ENCODE peak calls at places on chromosomes 4 and X, in six cellular contexts. One of them, this sample, is unnamed.

GRCh38 chrX:70313503-70313902 is 23.6 kb downstream of the KIF4A start:
- DNase-seq in SK-N-SH: no peak
- DNase-seq in heart left ventricle: no peak
- DNase-seq in PC-3: peak; percentile 3
- DNase-seq in BE2C: no peak
- DNase-seq in fibroblast of lung: peak; percentile 9
- DNase-seq in this sample: no peak

GRCh38 chrX:20664774-20665173 is 398.1 kb upstream of the RPS6KA3 start:
- DNase-seq in heart left ventricle: no peak
- DNase-seq in PC-3: no peak
- DNase-seq in BE2C: no peak
- DNase-seq in fibroblast of lung: no peak
- DNase-seq in SK-N-SH: no peak
- DNase-seq in this sample: no peak

GRCh38 chrX:11111947-11112346 is 815 bp downstream of the HCCS start:
- DNase-seq in PC-3: no peak
- DNase-seq in fibroblast of lung: no peak
- DNase-seq in SK-N-SH: no peak
- DNase-seq in heart left ventricle: no peak
- DNase-seq in BE2C: no peak
- DNase-seq in this sample: no peak

GRCh38 chr4:95857761-95858160 is 17.9 kb downstream of the PDHA2 start:
- DNase-seq in SK-N-SH: no peak
- DNase-seq in heart left ventricle: no peak
- DNase-seq in BE2C: no peak
- DNase-seq in PC-3: peak; percentile 54
- DNase-seq in fibroblast of lung: no peak
- DNase-seq in this sample: no peak

GRCh38 chrX:66676990-66677389 is 38.1 kb upstream of the EDA2R start:
- DNase-seq in SK-N-SH: no peak
- DNase-seq in heart left ventricle: no peak
- DNase-seq in fibroblast of lung: peak; percentile 18
- DNase-seq in PC-3: no peak
- DNase-seq in BE2C: no peak
- DNase-seq in this sample: no peak

GRCh38 chrX:2135421-2135820 is 365.4 kb downstream of the DHRSX start:
- DNase-seq in SK-N-SH: no peak
- DNase-seq in fibroblast of lung: no peak
- DNase-seq in BE2C: no peak
- DNase-seq in PC-3: no peak
- DNase-seq in heart left ventricle: no peak
- DNase-seq in this sample: no peak

GRCh38 chr4:26058537-26058936 is 144.5 kb downstream of the SMIM20 start:
- DNase-seq in PC-3: no peak
- DNase-seq in BE2C: no peak
- DNase-seq in SK-N-SH: peak; percentile 69
- DNase-seq in heart left ventricle: no peak
- DNase-seq in fibroblast of lung: peak; percentile 37
- DNase-seq in this sample: no peak

GRCh38 chr4:170025523-170026252 is 507 bp downstream of the MFAP3L start:
- DNase-seq in SK-N-SH: peak; percentile 70
- DNase-seq in BE2C: no peak
- DNase-seq in PC-3: no peak
- DNase-seq in fibroblast of lung: peak; percentile 15
- DNase-seq in heart left ventricle: no peak
- DNase-seq in this sample: no peak

GRCh38 chr4:1411436-1412375 is 5.5 kb upstream of the NKX1-1 start:
- DNase-seq in SK-N-SH: peak; percentile 44
- DNase-seq in heart left ventricle: no peak
- DNase-seq in fibroblast of lung: no peak
- DNase-seq in PC-3: no peak
- DNase-seq in BE2C: no peak
- DNase-seq in this sample: no peak

GRCh38 chr4:6281436-6282144 is 11.9 kb downstream of the WFS1 start:
- DNase-seq in SK-N-SH: no peak
- DNase-seq in heart left ventricle: peak; percentile 85
- DNase-seq in PC-3: no peak
- DNase-seq in fibroblast of lung: no peak
- DNase-seq in BE2C: no peak
- DNase-seq in this sample: no peak

GRCh38 chr4:26916195-26916594 is 55.6 kb downstream of the STIM2 start:
- DNase-seq in SK-N-SH: peak; percentile 34
- DNase-seq in fibroblast of lung: no peak
- DNase-seq in heart left ventricle: no peak
- DNase-seq in BE2C: peak; percentile 66
- DNase-seq in PC-3: no peak
- DNase-seq in this sample: no peak

GRCh38 chr4:104589264-104589868 is 94.7 kb upstream of the CXXC4 start:
- DNase-seq in PC-3: no peak
- DNase-seq in fibroblast of lung: peak; percentile 13
- DNase-seq in SK-N-SH: no peak
- DNase-seq in heart left ventricle: no peak
- DNase-seq in BE2C: no peak
- DNase-seq in this sample: no peak

GRCh38 chr4:147019061-147019460 is 73.4 kb upstream of the TTC29 start:
- DNase-seq in fibroblast of lung: peak; percentile 72
- DNase-seq in heart left ventricle: peak; percentile 55
- DNase-seq in SK-N-SH: peak; percentile 34
- DNase-seq in BE2C: peak; percentile 82
- DNase-seq in PC-3: peak; percentile 72
- DNase-seq in this sample: no peak

GRCh38 chr4:10296730-10297129 is 160.5 kb downstream of the ZNF518B start:
- DNase-seq in PC-3: no peak
- DNase-seq in SK-N-SH: no peak
- DNase-seq in BE2C: no peak
- DNase-seq in fibroblast of lung: no peak
- DNase-seq in heart left ventricle: no peak
- DNase-seq in this sample: no peak

GRCh38 chr4:117135634-117136354 is 50.4 kb upstream of the TRAM1L1 start:
- DNase-seq in heart left ventricle: no peak
- DNase-seq in PC-3: peak; percentile 42
- DNase-seq in SK-N-SH: no peak
- DNase-seq in fibroblast of lung: no peak
- DNase-seq in BE2C: no peak
- DNase-seq in this sample: no peak

GRCh38 chrX:3295731-3296130 is 50.7 kb downstream of the MXRA5 start:
- DNase-seq in SK-N-SH: peak; percentile 25
- DNase-seq in PC-3: peak; percentile 15
- DNase-seq in heart left ventricle: no peak
- DNase-seq in fibroblast of lung: no peak
- DNase-seq in BE2C: peak; percentile 5
- DNase-seq in this sample: peak; percentile 11

GRCh38 chr4:124334119-124334518 is 378.4 kb downstream of the ANKRD50 start:
- DNase-seq in SK-N-SH: peak; percentile 42
- DNase-seq in heart left ventricle: no peak
- DNase-seq in BE2C: peak; percentile 43
- DNase-seq in fibroblast of lung: peak; percentile 94
- DNase-seq in PC-3: peak; percentile 83
- DNase-seq in this sample: peak; percentile 43

GRCh38 chr4:152408514-152409327 is 127.2 kb downstream of the FBXW7 start:
- DNase-seq in BE2C: no peak
- DNase-seq in heart left ventricle: no peak
- DNase-seq in PC-3: peak; percentile 55
- DNase-seq in SK-N-SH: peak; percentile 8
- DNase-seq in fibroblast of lung: peak; percentile 45
- DNase-seq in this sample: no peak

GRCh38 chrX:12701625-12702024 is 89.6 kb upstream of the PRPS2 start:
- DNase-seq in BE2C: peak; percentile 58
- DNase-seq in fibroblast of lung: peak; percentile 57
- DNase-seq in SK-N-SH: peak; percentile 50
- DNase-seq in heart left ventricle: peak; percentile 40
- DNase-seq in PC-3: peak; percentile 84
- DNase-seq in this sample: peak; percentile 25

GRCh38 chrX:12970691-12971202 is 4.2 kb upstream of the TMSB4X start:
- DNase-seq in BE2C: no peak
- DNase-seq in PC-3: peak; percentile 39
- DNase-seq in heart left ventricle: no peak
- DNase-seq in SK-N-SH: no peak
- DNase-seq in fibroblast of lung: peak; percentile 71
- DNase-seq in this sample: no peak

GRCh38 chrX:1051421-1051820 is 161.0 kb downstream of the CRLF2 start:
- DNase-seq in fibroblast of lung: no peak
- DNase-seq in PC-3: no peak
- DNase-seq in SK-N-SH: no peak
- DNase-seq in heart left ventricle: no peak
- DNase-seq in BE2C: no peak
- DNase-seq in this sample: no peak

GRCh38 chr4:177961709-177962380 is 519.6 kb upstream of the AGA start:
- DNase-seq in heart left ventricle: no peak
- DNase-seq in BE2C: no peak
- DNase-seq in SK-N-SH: no peak
- DNase-seq in PC-3: no peak
- DNase-seq in fibroblast of lung: no peak
- DNase-seq in this sample: no peak

GRCh38 chr4:23855912-23856605 is 33.8 kb downstream of the PPARGC1A start:
- DNase-seq in PC-3: no peak
- DNase-seq in heart left ventricle: no peak
- DNase-seq in fibroblast of lung: peak; percentile 79
- DNase-seq in BE2C: no peak
- DNase-seq in SK-N-SH: no peak
- DNase-seq in this sample: no peak

GRCh38 chrX:45888518-45888917 is 656.7 kb downstream of the ZNF674 start:
- DNase-seq in heart left ventricle: no peak
- DNase-seq in SK-N-SH: no peak
- DNase-seq in PC-3: no peak
- DNase-seq in fibroblast of lung: no peak
- DNase-seq in BE2C: no peak
- DNase-seq in this sample: no peak

GRCh38 chr4:173998471-173999144 is 284.9 kb downstream of the FBXO8 start:
- DNase-seq in heart left ventricle: no peak
- DNase-seq in BE2C: no peak
- DNase-seq in fibroblast of lung: no peak
- DNase-seq in SK-N-SH: no peak
- DNase-seq in PC-3: no peak
- DNase-seq in this sample: no peak

GRCh38 chr4:164783966-164784365 is 30.0 kb downstream of the SMIM31 start:
- DNase-seq in fibroblast of lung: no peak
- DNase-seq in PC-3: no peak
- DNase-seq in heart left ventricle: no peak
- DNase-seq in BE2C: no peak
- DNase-seq in SK-N-SH: no peak
- DNase-seq in this sample: no peak
- H3K4me3 ChIP-seq in fibroblast of lung: no peak overlapping the region
- H3K4me3 ChIP-seq in PC-3: no peak overlapping the region
- H3K4me3 ChIP-seq in heart left ventricle: no peak overlapping the region
- H3K4me3 ChIP-seq in BE2C: no peak overlapping the region
- H3K4me3 ChIP-seq in SK-N-SH: no peak overlapping the region
- H3K4me3 ChIP-seq in this sample: no peak overlapping the region

GRCh38 chr4:54228563-54229501 is at the start of gene PDGFRA:
- DNase-seq in BE2C: no peak
- DNase-seq in fibroblast of lung: peak; percentile 98
- DNase-seq in heart left ventricle: peak; percentile 67
- DNase-seq in SK-N-SH: peak; percentile 89
- DNase-seq in PC-3: no peak
- DNase-seq in this sample: no peak
- H3K4me1 ChIP-seq in BE2C: no peaks in the 10 kb centered on the region
- H3K4me1 ChIP-seq in fibroblast of lung: peaks cover 9% of the 10 kb centered on the region
- H3K4me1 ChIP-seq in heart left ventricle: peaks cover 7% of the 10 kb centered on the region
- H3K4me1 ChIP-seq in SK-N-SH: peaks cover 20% of the 10 kb centered on the region
- H3K4me1 ChIP-seq in PC-3: peaks cover 42% of the 10 kb centered on the region
- H3K4me1 ChIP-seq in this sample: peaks cover 6% of the 10 kb centered on the region

GRCh38 chrX:40100141-40100536 is 2.4 kb upstream of the BCOR start:
- DNase-seq in PC-3: peak; percentile 60
- DNase-seq in heart left ventricle: no peak
- DNase-seq in SK-N-SH: peak; percentile 63
- DNase-seq in fibroblast of lung: no peak
- DNase-seq in BE2C: no peak
- DNase-seq in this sample: no peak

GRCh38 chrX:40099046-40099968 is 1.5 kb upstream of the BCOR start:
- DNase-seq in SK-N-SH: peak; percentile 70
- DNase-seq in fibroblast of lung: no peak
- DNase-seq in heart left ventricle: peak; percentile 68
- DNase-seq in PC-3: no peak
- DNase-seq in BE2C: peak; percentile 56
- DNase-seq in this sample: no peak

GRCh38 chrX:40102393-40103381 is 4.9 kb upstream of the BCOR start:
- DNase-seq in fibroblast of lung: no peak
- DNase-seq in SK-N-SH: no peak
- DNase-seq in PC-3: no peak
- DNase-seq in BE2C: no peak
- DNase-seq in heart left ventricle: no peak
- DNase-seq in this sample: no peak

GRCh38 chrX:40101430-40101802 is 3.7 kb upstream of the BCOR start:
- DNase-seq in fibroblast of lung: no peak
- DNase-seq in BE2C: no peak
- DNase-seq in SK-N-SH: no peak
- DNase-seq in heart left ventricle: no peak
- DNase-seq in PC-3: no peak
- DNase-seq in this sample: no peak

DNA sequence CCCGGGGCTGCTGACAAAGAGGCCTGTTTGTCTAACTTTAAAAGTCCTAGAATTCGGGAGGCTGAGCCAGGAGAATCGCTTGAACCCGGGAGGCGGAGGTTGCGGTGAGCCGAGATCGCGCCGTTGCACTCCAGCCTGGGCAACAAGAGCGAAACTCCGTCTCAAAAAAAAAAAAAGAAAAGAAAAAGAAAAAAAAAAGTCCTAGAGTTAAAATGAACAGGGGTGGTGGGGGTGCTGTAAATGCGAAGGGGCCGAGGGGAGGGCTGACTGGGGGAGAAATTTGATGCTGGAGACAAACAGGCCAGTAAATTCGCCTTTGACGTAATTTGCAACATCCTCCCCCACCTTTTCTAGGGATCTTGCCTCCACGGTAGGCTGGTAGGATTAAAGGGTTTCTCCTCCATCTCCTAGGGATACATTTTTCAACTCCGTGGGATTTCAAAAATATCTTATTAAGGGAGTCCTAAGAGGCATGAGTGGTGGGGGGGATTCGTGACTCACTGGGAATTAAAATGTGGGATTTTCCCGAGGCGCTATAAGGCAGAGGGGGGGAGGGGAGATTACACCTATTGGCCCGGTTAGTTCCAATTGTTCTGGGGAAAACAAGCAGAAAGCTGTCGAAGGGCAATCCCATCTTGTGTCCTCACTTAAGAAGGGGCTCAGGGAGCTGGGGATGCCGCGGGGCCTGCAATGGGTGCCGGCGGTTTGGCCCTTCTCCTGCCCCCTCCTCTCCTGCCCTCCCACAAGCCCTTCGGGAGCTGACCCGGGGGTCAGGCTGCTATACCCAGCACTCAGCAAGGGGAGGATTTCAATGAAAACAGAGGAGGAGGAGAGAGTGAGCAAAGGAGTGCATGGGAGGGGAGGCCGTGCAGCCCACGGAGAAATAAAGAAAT is 3.0 kb upstream of the BCOR start:
- DNase-seq in heart left ventricle: no peak
- DNase-seq in PC-3: no peak
- DNase-seq in SK-N-SH: no peak
- DNase-seq in BE2C: no peak
- DNase-seq in fibroblast of lung: no peak
- DNase-seq in this sample: no peak
- H3K4me3 ChIP-seq in heart left ventricle: no peak overlapping the region
- H3K4me3 ChIP-seq in PC-3: peak overlapping the region; percentile 76
- H3K4me3 ChIP-seq in SK-N-SH: no peak overlapping the region
- H3K4me3 ChIP-seq in BE2C: no peak overlapping the region
- H3K4me3 ChIP-seq in fibroblast of lung: no peak overlapping the region
- H3K4me3 ChIP-seq in this sample: no peak overlapping the region

GRCh38 chrX:17668929-17669328 is 68.4 kb upstream of the SCML1 start:
- DNase-seq in SK-N-SH: no peak
- DNase-seq in PC-3: no peak
- DNase-seq in BE2C: no peak
- DNase-seq in heart left ventricle: no peak
- DNase-seq in fibroblast of lung: no peak
- DNase-seq in this sample: no peak
- H3K4me1 ChIP-seq in SK-N-SH: no peaks in the 10 kb centered on the region
- H3K4me1 ChIP-seq in PC-3: no peaks in the 10 kb centered on the region
- H3K4me1 ChIP-seq in BE2C: no peaks in the 10 kb centered on the region
- H3K4me1 ChIP-seq in heart left ventricle: no peaks in the 10 kb centered on the region
- H3K4me1 ChIP-seq in fibroblast of lung: no peaks in the 10 kb centered on the region
- H3K4me1 ChIP-seq in this sample: no peaks in the 10 kb centered on the region